ENCODE peak calls at places on chromosomes 12 and 14, in six cellular contexts. One of them, this sample, is unnamed.

GRCh38 chr14:64705406-64706118 is 1.3 kb downstream of the PLEKHG3 start:
- DNase-seq in right lobe of liver: peak
- DNase-seq in RPMI8226: peak
- DNase-seq in NCI-H1694: no peak
- DNase-seq in NCI-H774: no peak
- DNase-seq in left ventricle myocardium inferior: no peak
- DNase-seq in this sample: no peak

GRCh38 chr12:71581206-71581605 is 82.4 kb downstream of the ZFC3H1 start:
- DNase-seq in right lobe of liver: no peak
- DNase-seq in NCI-H1694: no peak
- DNase-seq in NCI-H774: no peak
- DNase-seq in RPMI8226: no peak
- DNase-seq in left ventricle myocardium inferior: no peak
- DNase-seq in this sample: no peak

GRCh38 chr14:69325646-69326265 is 65.8 kb downstream of the GALNT16 start:
- DNase-seq in NCI-H1694: no peak
- DNase-seq in left ventricle myocardium inferior: no peak
- DNase-seq in RPMI8226: no peak
- DNase-seq in right lobe of liver: no peak
- DNase-seq in NCI-H774: no peak
- DNase-seq in this sample: no peak

GRCh38 chr12:129119537-129119936 is 266.3 kb downstream of the GLT1D1 start:
- DNase-seq in RPMI8226: no peak
- DNase-seq in NCI-H1694: no peak
- DNase-seq in left ventricle myocardium inferior: no peak
- DNase-seq in NCI-H774: no peak
- DNase-seq in right lobe of liver: no peak
- DNase-seq in this sample: no peak

GRCh38 chr12:16955083-16955657 is 349.2 kb upstream of the LMO3 start:
- DNase-seq in left ventricle myocardium inferior: no peak
- DNase-seq in right lobe of liver: no peak
- DNase-seq in NCI-H1694: no peak
- DNase-seq in RPMI8226: no peak
- DNase-seq in NCI-H774: no peak
- DNase-seq in this sample: no peak

GRCh38 chr12:39395866-39396265 is 47.1 kb downstream of the KIF21A start:
- DNase-seq in right lobe of liver: no peak
- DNase-seq in left ventricle myocardium inferior: no peak
- DNase-seq in NCI-H774: no peak
- DNase-seq in NCI-H1694: no peak
- DNase-seq in RPMI8226: no peak
- DNase-seq in this sample: no peak

GRCh38 chr12:47777151-47777550 is 4.1 kb downstream of the SLC48A1 start:
- DNase-seq in right lobe of liver: no peak
- DNase-seq in NCI-H1694: no peak
- DNase-seq in NCI-H774: no peak
- DNase-seq in RPMI8226: no peak
- DNase-seq in left ventricle myocardium inferior: no peak
- DNase-seq in this sample: no peak

GRCh38 chr12:123519151-123520001 is 14.1 kb downstream of the RILPL1 start:
- DNase-seq in left ventricle myocardium inferior: peak
- DNase-seq in NCI-H774: no peak
- DNase-seq in right lobe of liver: peak
- DNase-seq in RPMI8226: no peak
- DNase-seq in NCI-H1694: no peak
- DNase-seq in this sample: peak

GRCh38 chr12:115135800-115136211 is 451.8 kb upstream of the TBX3 start:
- DNase-seq in RPMI8226: no peak
- DNase-seq in left ventricle myocardium inferior: peak
- DNase-seq in NCI-H1694: no peak
- DNase-seq in NCI-H774: peak
- DNase-seq in right lobe of liver: peak
- DNase-seq in this sample: no peak